ENCODE peak calls at places on chromosomes 16 and 17, in ten cellular contexts. One of them, this sample, is unnamed. For H3K36me3, the result is how much of the 10 kb centered on the place peaks cover.

GRCh38 chr16:24430937-24431760 is 108.2 kb upstream of the RBBP6 start:
- DNase-seq in body of pancreas: no peak
- DNase-seq in K562: no peak
- DNase-seq in tibial artery: no peak
- DNase-seq in heart left ventricle: no peak
- DNase-seq in suprapubic skin: no peak
- DNase-seq in gastrocnemius medialis: no peak
- DNase-seq in upper lobe of right lung: no peak
- DNase-seq in PC-9: no peak
- DNase-seq in bronchial epithelial cell: peak
- DNase-seq in this sample: no peak

GRCh38 chr16:27822529-27823437 is 240.7 kb downstream of the GSG1L start:
- DNase-seq in gastrocnemius medialis: no peak
- DNase-seq in tibial artery: no peak
- DNase-seq in bronchial epithelial cell: no peak
- DNase-seq in suprapubic skin: peak
- DNase-seq in K562: no peak
- DNase-seq in body of pancreas: no peak
- DNase-seq in upper lobe of right lung: peak
- DNase-seq in heart left ventricle: no peak
- DNase-seq in PC-9: no peak
- DNase-seq in this sample: no peak

GRCh38 chr16:4200000-4200780 is 41.7 kb downstream of the SRL start:
- DNase-seq in suprapubic skin: no peak
- DNase-seq in PC-9: peak
- DNase-seq in body of pancreas: peak
- DNase-seq in upper lobe of right lung: peak
- DNase-seq in bronchial epithelial cell: peak
- DNase-seq in tibial artery: peak
- DNase-seq in K562: peak
- DNase-seq in gastrocnemius medialis: peak
- DNase-seq in heart left ventricle: peak
- DNase-seq in this sample: peak

GRCh38 chr16:56615353-56615752 is 7.0 kb downstream of the MT2A start:
- DNase-seq in PC-9: peak
- DNase-seq in tibial artery: no peak
- DNase-seq in gastrocnemius medialis: no peak
- DNase-seq in suprapubic skin: no peak
- DNase-seq in heart left ventricle: no peak
- DNase-seq in K562: no peak
- DNase-seq in body of pancreas: no peak
- DNase-seq in upper lobe of right lung: no peak
- DNase-seq in bronchial epithelial cell: peak
- DNase-seq in this sample: no peak

GRCh38 chr16:55948230-55948629 is 73.1 kb upstream of the CES5A start:
- DNase-seq in gastrocnemius medialis: no peak
- DNase-seq in body of pancreas: no peak
- DNase-seq in PC-9: no peak
- DNase-seq in K562: no peak
- DNase-seq in bronchial epithelial cell: no peak
- DNase-seq in suprapubic skin: no peak
- DNase-seq in heart left ventricle: no peak
- DNase-seq in tibial artery: no peak
- DNase-seq in upper lobe of right lung: no peak
- DNase-seq in this sample: no peak

GRCh38 chr16:58730724-58731370 is 3.3 kb downstream of the GOT2 start:
- DNase-seq in suprapubic skin: no peak
- DNase-seq in body of pancreas: no peak
- DNase-seq in upper lobe of right lung: no peak
- DNase-seq in PC-9: no peak
- DNase-seq in heart left ventricle: no peak
- DNase-seq in gastrocnemius medialis: no peak
- DNase-seq in bronchial epithelial cell: no peak
- DNase-seq in tibial artery: no peak
- DNase-seq in K562: no peak
- DNase-seq in this sample: no peak

GRCh38 chr17:55168970-55169687 is 95.6 kb upstream of the HLF start:
- DNase-seq in heart left ventricle: no peak
- DNase-seq in K562: no peak
- DNase-seq in tibial artery: no peak
- DNase-seq in bronchial epithelial cell: no peak
- DNase-seq in body of pancreas: no peak
- DNase-seq in gastrocnemius medialis: no peak
- DNase-seq in upper lobe of right lung: no peak
- DNase-seq in PC-9: no peak
- DNase-seq in suprapubic skin: no peak
- DNase-seq in this sample: no peak

GRCh38 chr17:68096111-68096510 is 60.6 kb downstream of the KPNA2 start:
- DNase-seq in suprapubic skin: no peak
- DNase-seq in upper lobe of right lung: no peak
- DNase-seq in gastrocnemius medialis: no peak
- DNase-seq in body of pancreas: no peak
- DNase-seq in PC-9: no peak
- DNase-seq in heart left ventricle: no peak
- DNase-seq in K562: no peak
- DNase-seq in tibial artery: no peak
- DNase-seq in bronchial epithelial cell: no peak
- DNase-seq in this sample: no peak

GRCh38 chr17:41500131-41500911 is 5.1 kb downstream of the KRT13 start:
- DNase-seq in PC-9: peak
- DNase-seq in suprapubic skin: no peak
- DNase-seq in heart left ventricle: no peak
- DNase-seq in gastrocnemius medialis: no peak
- DNase-seq in bronchial epithelial cell: peak
- DNase-seq in upper lobe of right lung: no peak
- DNase-seq in body of pancreas: no peak
- DNase-seq in K562: peak
- DNase-seq in tibial artery: no peak
- DNase-seq in this sample: no peak

GRCh38 chr17:67051837-67052236 is 7.5 kb downstream of the CACNG1 start:
- DNase-seq in body of pancreas: no peak
- DNase-seq in PC-9: no peak
- DNase-seq in K562: no peak
- DNase-seq in heart left ventricle: no peak
- DNase-seq in tibial artery: no peak
- DNase-seq in upper lobe of right lung: no peak
- DNase-seq in bronchial epithelial cell: no peak
- DNase-seq in gastrocnemius medialis: no peak
- DNase-seq in suprapubic skin: no peak
- DNase-seq in this sample: no peak

GRCh38 chr16:31458073-31458834 is 1.0 kb upstream of the ARMC5 start:
- DNase-seq in suprapubic skin: no peak
- DNase-seq in gastrocnemius medialis: peak
- DNase-seq in K562: peak
- DNase-seq in PC-9: peak
- DNase-seq in body of pancreas: peak
- DNase-seq in tibial artery: peak
- DNase-seq in heart left ventricle: no peak
- DNase-seq in upper lobe of right lung: peak
- DNase-seq in bronchial epithelial cell: peak
- DNase-seq in this sample: peak

GRCh38 chr17:50483266-50483665 is 4.6 kb downstream of the RSAD1 start:
- DNase-seq in bronchial epithelial cell: no peak
- DNase-seq in upper lobe of right lung: no peak
- DNase-seq in suprapubic skin: no peak
- DNase-seq in body of pancreas: no peak
- DNase-seq in heart left ventricle: no peak
- DNase-seq in gastrocnemius medialis: no peak
- DNase-seq in tibial artery: no peak
- DNase-seq in PC-9: no peak
- DNase-seq in K562: no peak
- DNase-seq in this sample: no peak

GRCh38 chr16:70730016-70730415 is 44.2 kb upstream of the MTSS2 start:
- DNase-seq in bronchial epithelial cell: no peak
- DNase-seq in body of pancreas: no peak
- DNase-seq in tibial artery: no peak
- DNase-seq in upper lobe of right lung: no peak
- DNase-seq in heart left ventricle: no peak
- DNase-seq in PC-9: no peak
- DNase-seq in K562: no peak
- DNase-seq in gastrocnemius medialis: no peak
- DNase-seq in suprapubic skin: no peak
- DNase-seq in this sample: no peak

GRCh38 chr16:81366316-81366932 is 51.7 kb downstream of the GAN start:
- DNase-seq in gastrocnemius medialis: no peak
- DNase-seq in heart left ventricle: no peak
- DNase-seq in bronchial epithelial cell: peak
- DNase-seq in upper lobe of right lung: no peak
- DNase-seq in K562: peak
- DNase-seq in body of pancreas: no peak
- DNase-seq in PC-9: no peak
- DNase-seq in suprapubic skin: no peak
- DNase-seq in tibial artery: no peak
- DNase-seq in this sample: no peak

GRCh38 chr17:72205357-72205756 is 84.5 kb downstream of the SOX9 start:
- DNase-seq in gastrocnemius medialis: no peak
- DNase-seq in body of pancreas: no peak
- DNase-seq in tibial artery: no peak
- DNase-seq in heart left ventricle: no peak
- DNase-seq in PC-9: no peak
- DNase-seq in suprapubic skin: no peak
- DNase-seq in upper lobe of right lung: no peak
- DNase-seq in K562: no peak
- DNase-seq in bronchial epithelial cell: no peak
- DNase-seq in this sample: no peak

DNA sequence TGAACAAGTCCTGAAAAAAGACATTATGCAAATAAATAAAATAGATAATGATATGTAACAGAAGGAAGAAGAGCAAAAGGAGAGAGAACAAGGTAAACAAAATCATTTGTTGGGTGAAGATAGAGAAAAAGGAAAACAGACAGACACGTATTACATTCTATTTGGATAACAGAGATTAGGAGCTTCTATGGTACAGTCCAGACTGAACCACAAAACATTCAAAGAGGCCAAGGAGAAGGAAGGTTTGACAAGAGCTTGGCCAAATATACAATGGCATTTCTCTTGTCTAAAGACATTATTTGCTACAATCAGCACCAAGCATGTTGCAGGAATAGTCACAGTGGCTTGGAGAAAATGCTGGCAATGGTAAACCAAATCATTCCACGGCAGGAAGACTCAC is 29.2 kb downstream of the SMG6 start:
- DNase-seq in K562: no peak
- DNase-seq in PC-9: no peak
- DNase-seq in body of pancreas: no peak
- DNase-seq in suprapubic skin: no peak
- DNase-seq in gastrocnemius medialis: no peak
- DNase-seq in heart left ventricle: no peak
- DNase-seq in bronchial epithelial cell: no peak
- DNase-seq in upper lobe of right lung: no peak
- DNase-seq in tibial artery: no peak
- DNase-seq in this sample: no peak
- H3K36me3 ChIP-seq in K562: under half
- H3K36me3 ChIP-seq in PC-9: under half
- H3K36me3 ChIP-seq in body of pancreas: under half
- H3K36me3 ChIP-seq in suprapubic skin: under half
- H3K36me3 ChIP-seq in gastrocnemius medialis: under half
- H3K36me3 ChIP-seq in heart left ventricle: half or more
- H3K36me3 ChIP-seq in bronchial epithelial cell: under half
- H3K36me3 ChIP-seq in upper lobe of right lung: under half
- H3K36me3 ChIP-seq in tibial artery: under half
- H3K36me3 ChIP-seq in this sample: under half

GRCh38 chr17:74749262-74750038 is 1.0 kb downstream of the NHERF1 start:
- DNase-seq in bronchial epithelial cell: no peak
- DNase-seq in PC-9: no peak
- DNase-seq in upper lobe of right lung: peak
- DNase-seq in body of pancreas: no peak
- DNase-seq in tibial artery: no peak
- DNase-seq in K562: no peak
- DNase-seq in suprapubic skin: no peak
- DNase-seq in heart left ventricle: peak
- DNase-seq in gastrocnemius medialis: no peak
- DNase-seq in this sample: no peak

GRCh38 chr17:74746922-74747321 is 1.5 kb upstream of the NHERF1 start:
- DNase-seq in body of pancreas: no peak
- DNase-seq in upper lobe of right lung: no peak
- DNase-seq in suprapubic skin: no peak
- DNase-seq in tibial artery: no peak
- DNase-seq in K562: peak
- DNase-seq in gastrocnemius medialis: no peak
- DNase-seq in heart left ventricle: peak
- DNase-seq in PC-9: no peak
- DNase-seq in bronchial epithelial cell: no peak
- DNase-seq in this sample: no peak

GRCh38 chr17:74748529-74749261 is at the start of gene NHERF1:
- DNase-seq in upper lobe of right lung: peak
- DNase-seq in suprapubic skin: peak
- DNase-seq in K562: peak
- DNase-seq in tibial artery: peak
- DNase-seq in body of pancreas: peak
- DNase-seq in heart left ventricle: peak
- DNase-seq in gastrocnemius medialis: peak
- DNase-seq in PC-9: peak
- DNase-seq in bronchial epithelial cell: no peak
- DNase-seq in this sample: peak

GRCh38 chr17:74750039-74750326 is 1.6 kb downstream of the NHERF1 start:
- DNase-seq in bronchial epithelial cell: no peak
- DNase-seq in gastrocnemius medialis: no peak
- DNase-seq in heart left ventricle: no peak
- DNase-seq in body of pancreas: no peak
- DNase-seq in suprapubic skin: no peak
- DNase-seq in upper lobe of right lung: no peak
- DNase-seq in K562: no peak
- DNase-seq in PC-9: no peak
- DNase-seq in tibial artery: no peak
- DNase-seq in this sample: no peak

GRCh38 chr17:74748279-74748528 is 224 bp upstream of the NHERF1 start:
- DNase-seq in PC-9: no peak
- DNase-seq in tibial artery: no peak
- DNase-seq in suprapubic skin: no peak
- DNase-seq in heart left ventricle: no peak
- DNase-seq in gastrocnemius medialis: no peak
- DNase-seq in body of pancreas: no peak
- DNase-seq in K562: no peak
- DNase-seq in upper lobe of right lung: no peak
- DNase-seq in bronchial epithelial cell: peak
- DNase-seq in this sample: no peak
- TF ChIP-seq CTCF in PC-9: no peak
- TF ChIP-seq CTCF in tibial artery: peak
- TF ChIP-seq CTCF in suprapubic skin: no peak
- TF ChIP-seq CTCF in heart left ventricle: no peak
- TF ChIP-seq CTCF in gastrocnemius medialis: no peak
- TF ChIP-seq CTCF in body of pancreas: peak
- TF ChIP-seq CTCF in K562: no peak
- TF ChIP-seq CTCF in upper lobe of right lung: no peak
- TF ChIP-seq CTCF in bronchial epithelial cell: no peak
- TF ChIP-seq CTCF in this sample: no peak

GRCh38 chr16:85052536-85052935 is 24.9 kb downstream of the KIAA0513 start:
- DNase-seq in suprapubic skin: no peak
- DNase-seq in PC-9: no peak
- DNase-seq in tibial artery: no peak
- DNase-seq in bronchial epithelial cell: no peak
- DNase-seq in upper lobe of right lung: no peak
- DNase-seq in K562: no peak
- DNase-seq in body of pancreas: no peak
- DNase-seq in gastrocnemius medialis: no peak
- DNase-seq in heart left ventricle: no peak
- DNase-seq in this sample: no peak
- H3K36me3 ChIP-seq in suprapubic skin: under half
- H3K36me3 ChIP-seq in PC-9: under half
- H3K36me3 ChIP-seq in tibial artery: under half
- H3K36me3 ChIP-seq in bronchial epithelial cell: under half
- H3K36me3 ChIP-seq in upper lobe of right lung: under half
- H3K36me3 ChIP-seq in K562: under half
- H3K36me3 ChIP-seq in body of pancreas: under half
- H3K36me3 ChIP-seq in gastrocnemius medialis: under half
- H3K36me3 ChIP-seq in heart left ventricle: under half
- H3K36me3 ChIP-seq in this sample: under half

GRCh38 chr17:40087049-40087794 is 13.2 kb downstream of the NR1D1 start:
- DNase-seq in suprapubic skin: no peak
- DNase-seq in tibial artery: peak
- DNase-seq in upper lobe of right lung: no peak
- DNase-seq in K562: no peak
- DNase-seq in gastrocnemius medialis: no peak
- DNase-seq in PC-9: no peak
- DNase-seq in heart left ventricle: no peak
- DNase-seq in bronchial epithelial cell: no peak
- DNase-seq in body of pancreas: no peak
- DNase-seq in this sample: no peak
- TF ChIP-seq CTCF in suprapubic skin: no peak
- TF ChIP-seq CTCF in tibial artery: no peak
- TF ChIP-seq CTCF in upper lobe of right lung: no peak
- TF ChIP-seq CTCF in K562: no peak
- TF ChIP-seq CTCF in gastrocnemius medialis: no peak
- TF ChIP-seq CTCF in PC-9: no peak
- TF ChIP-seq CTCF in heart left ventricle: no peak
- TF ChIP-seq CTCF in bronchial epithelial cell: no peak
- TF ChIP-seq CTCF in body of pancreas: no peak
- TF ChIP-seq CTCF in this sample: no peak

This sample was measured in testis.